ENCODE peak calls at places on chromosome 16, in nine cellular contexts. One of them, this sample, is unnamed.

GRCh38 chr16:1042776-1043349 is 29.7 kb upstream of the SSTR5 start:
- DNase-seq in astrocyte of the cerebellum: no peak
- DNase-seq in cardiac fibroblast: no peak
- DNase-seq in glutamatergic neuron: no peak
- DNase-seq in upper lobe of left lung: no peak
- DNase-seq in GM13977: no peak
- DNase-seq in transverse colon: no peak
- DNase-seq in pancreas: no peak
- DNase-seq in psoas muscle: no peak
- DNase-seq in this sample: no peak

GRCh38 chr16:88558457-88559442 is 11.5 kb upstream of the ZC3H18 start:
- DNase-seq in glutamatergic neuron: peak
- DNase-seq in psoas muscle: peak
- DNase-seq in pancreas: peak
- DNase-seq in GM13977: peak
- DNase-seq in cardiac fibroblast: peak
- DNase-seq in transverse colon: peak
- DNase-seq in upper lobe of left lung: peak
- DNase-seq in astrocyte of the cerebellum: peak
- DNase-seq in this sample: no peak

GRCh38 chr16:47134550-47134949 is 9.2 kb downstream of the NETO2 start:
- DNase-seq in pancreas: no peak
- DNase-seq in upper lobe of left lung: no peak
- DNase-seq in astrocyte of the cerebellum: no peak
- DNase-seq in GM13977: no peak
- DNase-seq in cardiac fibroblast: no peak
- DNase-seq in transverse colon: no peak
- DNase-seq in psoas muscle: no peak
- DNase-seq in glutamatergic neuron: no peak
- DNase-seq in this sample: no peak

GRCh38 chr16:11667824-11668589 is at the start of gene SNN:
- DNase-seq in upper lobe of left lung: peak
- DNase-seq in psoas muscle: peak
- DNase-seq in GM13977: peak
- DNase-seq in pancreas: peak
- DNase-seq in glutamatergic neuron: peak
- DNase-seq in cardiac fibroblast: peak
- DNase-seq in astrocyte of the cerebellum: peak
- DNase-seq in transverse colon: peak
- DNase-seq in this sample: peak

GRCh38 chr16:11112723-11113348 is 143.2 kb downstream of the SOCS1 start:
- DNase-seq in transverse colon: no peak
- DNase-seq in cardiac fibroblast: no peak
- DNase-seq in astrocyte of the cerebellum: no peak
- DNase-seq in GM13977: no peak
- DNase-seq in upper lobe of left lung: no peak
- DNase-seq in psoas muscle: no peak
- DNase-seq in glutamatergic neuron: no peak
- DNase-seq in pancreas: no peak
- DNase-seq in this sample: no peak

GRCh38 chr16:84724619-84725307 is 25.0 kb downstream of the USP10 start:
- DNase-seq in GM13977: peak
- DNase-seq in pancreas: no peak
- DNase-seq in psoas muscle: no peak
- DNase-seq in transverse colon: no peak
- DNase-seq in astrocyte of the cerebellum: no peak
- DNase-seq in cardiac fibroblast: no peak
- DNase-seq in upper lobe of left lung: no peak
- DNase-seq in glutamatergic neuron: no peak
- DNase-seq in this sample: no peak

GRCh38 chr16:12535535-12536411 is 267.9 kb downstream of the CPPED1 start:
- DNase-seq in transverse colon: no peak
- DNase-seq in astrocyte of the cerebellum: no peak
- DNase-seq in glutamatergic neuron: no peak
- DNase-seq in pancreas: no peak
- DNase-seq in upper lobe of left lung: no peak
- DNase-seq in psoas muscle: no peak
- DNase-seq in cardiac fibroblast: no peak
- DNase-seq in GM13977: peak
- DNase-seq in this sample: no peak

GRCh38 chr16:25135239-25135878 is 23.8 kb downstream of the LCMT1 start:
- DNase-seq in pancreas: no peak
- DNase-seq in upper lobe of left lung: no peak
- DNase-seq in cardiac fibroblast: peak
- DNase-seq in GM13977: no peak
- DNase-seq in psoas muscle: no peak
- DNase-seq in astrocyte of the cerebellum: no peak
- DNase-seq in transverse colon: peak
- DNase-seq in glutamatergic neuron: no peak
- DNase-seq in this sample: no peak

GRCh38 chr16:85961988-85962915 is 63.3 kb downstream of the IRF8 start:
- DNase-seq in GM13977: no peak
- DNase-seq in upper lobe of left lung: no peak
- DNase-seq in glutamatergic neuron: no peak
- DNase-seq in pancreas: no peak
- DNase-seq in psoas muscle: no peak
- DNase-seq in cardiac fibroblast: no peak
- DNase-seq in transverse colon: no peak
- DNase-seq in astrocyte of the cerebellum: no peak
- DNase-seq in this sample: no peak
- TF ChIP-seq CTCF in GM13977: no peak
- TF ChIP-seq CTCF in upper lobe of left lung: no peak
- TF ChIP-seq CTCF in glutamatergic neuron: no peak
- TF ChIP-seq CTCF in pancreas: no peak
- TF ChIP-seq CTCF in psoas muscle: no peak
- TF ChIP-seq CTCF in cardiac fibroblast: no peak
- TF ChIP-seq CTCF in transverse colon: no peak
- TF ChIP-seq CTCF in astrocyte of the cerebellum: no peak
- TF ChIP-seq CTCF in this sample: no peak

DNA sequence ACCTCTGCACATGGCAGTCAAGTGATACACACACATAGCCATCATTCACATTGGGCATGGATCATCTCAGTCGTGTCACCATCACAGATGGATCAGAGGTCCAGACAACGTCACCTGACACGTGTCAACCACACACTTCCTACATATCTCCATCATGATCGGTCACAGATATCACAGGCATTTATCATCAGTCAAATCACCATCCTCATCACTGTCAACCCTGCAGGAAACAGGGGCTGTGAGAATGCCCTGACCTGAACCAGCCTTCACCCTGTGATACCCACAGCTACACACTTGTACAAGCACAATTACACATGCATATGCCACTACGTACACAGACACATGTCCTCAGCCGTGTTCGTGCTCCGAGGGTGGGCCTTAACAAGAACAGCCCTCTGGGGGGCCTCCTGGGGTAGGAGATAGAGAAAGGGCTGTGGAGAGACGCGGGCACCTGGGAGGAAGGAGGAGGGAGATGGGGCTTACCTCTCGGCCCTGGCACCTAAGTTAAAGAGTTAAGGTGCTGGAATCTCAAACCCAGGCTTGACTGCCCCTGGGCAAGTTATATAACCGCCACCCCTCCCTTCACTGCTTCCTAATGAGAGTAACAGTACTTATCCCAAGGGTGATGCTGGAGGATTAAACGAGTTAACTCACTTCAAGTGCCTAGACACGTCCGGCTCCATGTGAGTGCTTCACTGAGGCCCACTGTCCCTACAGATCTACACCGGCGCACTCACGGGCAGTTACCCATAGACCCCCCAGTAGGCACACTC is 1.1 kb downstream of the SLC12A4 start:
- DNase-seq in glutamatergic neuron: no peak
- DNase-seq in cardiac fibroblast: peak
- DNase-seq in psoas muscle: no peak
- DNase-seq in pancreas: no peak
- DNase-seq in upper lobe of left lung: no peak
- DNase-seq in astrocyte of the cerebellum: no peak
- DNase-seq in transverse colon: no peak
- DNase-seq in GM13977: no peak
- DNase-seq in this sample: no peak
- TF ChIP-seq CTCF in glutamatergic neuron: no peak
- TF ChIP-seq CTCF in cardiac fibroblast: no peak
- TF ChIP-seq CTCF in psoas muscle: no peak
- TF ChIP-seq CTCF in pancreas: no peak
- TF ChIP-seq CTCF in upper lobe of left lung: no peak
- TF ChIP-seq CTCF in astrocyte of the cerebellum: no peak
- TF ChIP-seq CTCF in transverse colon: no peak
- TF ChIP-seq CTCF in GM13977: peak
- TF ChIP-seq CTCF in this sample: no peak

GRCh38 chr16:67917852-67918236 is 13.8 kb downstream of the CTRL start:
- DNase-seq in transverse colon: no peak
- DNase-seq in upper lobe of left lung: peak
- DNase-seq in psoas muscle: no peak
- DNase-seq in cardiac fibroblast: peak
- DNase-seq in pancreas: no peak
- DNase-seq in glutamatergic neuron: no peak
- DNase-seq in astrocyte of the cerebellum: no peak
- DNase-seq in GM13977: no peak
- DNase-seq in this sample: no peak

GRCh38 chr16:67922221-67922620 is 9.4 kb downstream of the CTRL start:
- DNase-seq in glutamatergic neuron: no peak
- DNase-seq in pancreas: no peak
- DNase-seq in GM13977: no peak
- DNase-seq in transverse colon: no peak
- DNase-seq in upper lobe of left lung: no peak
- DNase-seq in psoas muscle: no peak
- DNase-seq in cardiac fibroblast: no peak
- DNase-seq in astrocyte of the cerebellum: no peak
- DNase-seq in this sample: no peak

GRCh38 chr16:67922740-67923139 is 8.9 kb downstream of the CTRL start:
- DNase-seq in glutamatergic neuron: no peak
- DNase-seq in upper lobe of left lung: no peak
- DNase-seq in transverse colon: no peak
- DNase-seq in GM13977: no peak
- DNase-seq in pancreas: peak
- DNase-seq in cardiac fibroblast: no peak
- DNase-seq in astrocyte of the cerebellum: no peak
- DNase-seq in psoas muscle: no peak
- DNase-seq in this sample: no peak

GRCh38 chr16:67917140-67917851 is 14.4 kb downstream of the CTRL start:
- DNase-seq in astrocyte of the cerebellum: no peak
- DNase-seq in transverse colon: no peak
- DNase-seq in upper lobe of left lung: peak
- DNase-seq in cardiac fibroblast: no peak
- DNase-seq in GM13977: no peak
- DNase-seq in glutamatergic neuron: peak
- DNase-seq in psoas muscle: no peak
- DNase-seq in pancreas: peak
- DNase-seq in this sample: no peak

DNA sequence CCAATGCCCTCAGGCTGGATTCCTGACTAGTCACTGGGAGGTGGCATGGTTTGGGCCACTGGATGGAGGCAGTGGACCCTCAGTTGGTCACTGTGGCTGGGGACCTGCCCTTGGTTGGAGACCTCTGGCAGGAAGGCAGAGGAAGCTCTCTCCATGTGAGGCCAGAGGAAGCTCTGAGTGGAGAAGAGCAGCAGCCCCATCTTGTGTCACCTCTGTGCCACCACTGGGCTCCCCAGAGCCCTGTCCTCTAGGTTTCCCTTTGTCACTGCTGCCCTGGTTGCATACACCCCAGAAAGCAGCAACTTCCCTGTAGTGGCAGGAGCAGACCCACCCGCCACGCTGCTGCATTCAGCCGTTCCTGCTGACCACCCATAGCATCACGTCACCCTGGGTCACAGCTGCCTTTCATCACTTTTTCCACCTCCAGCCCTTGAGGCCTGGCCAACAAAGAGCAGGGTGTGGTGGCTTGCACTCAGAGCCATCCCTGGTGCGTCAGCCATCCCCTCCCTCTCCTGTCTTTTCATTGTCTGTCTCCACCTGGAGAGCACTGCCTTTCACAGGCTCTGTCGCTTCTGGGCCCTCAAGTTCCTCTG is 11.9 kb downstream of the CTRL start:
- DNase-seq in cardiac fibroblast: no peak
- DNase-seq in glutamatergic neuron: no peak
- DNase-seq in GM13977: no peak
- DNase-seq in pancreas: peak
- DNase-seq in astrocyte of the cerebellum: no peak
- DNase-seq in transverse colon: no peak
- DNase-seq in psoas muscle: peak
- DNase-seq in upper lobe of left lung: no peak
- DNase-seq in this sample: no peak
- TF ChIP-seq CTCF in cardiac fibroblast: no peak
- TF ChIP-seq CTCF in glutamatergic neuron: no peak
- TF ChIP-seq CTCF in GM13977: peak
- TF ChIP-seq CTCF in pancreas: no peak
- TF ChIP-seq CTCF in astrocyte of the cerebellum: no peak
- TF ChIP-seq CTCF in transverse colon: no peak
- TF ChIP-seq CTCF in psoas muscle: peak
- TF ChIP-seq CTCF in upper lobe of left lung: no peak
- TF ChIP-seq CTCF in this sample: no peak

GRCh38 chr16:85752511-85753420 is 1.9 kb upstream of the C16orf74 start:
- DNase-seq in GM13977: no peak
- DNase-seq in glutamatergic neuron: peak
- DNase-seq in upper lobe of left lung: no peak
- DNase-seq in pancreas: peak
- DNase-seq in cardiac fibroblast: peak
- DNase-seq in psoas muscle: no peak
- DNase-seq in astrocyte of the cerebellum: no peak
- DNase-seq in transverse colon: peak
- DNase-seq in this sample: no peak
- TF ChIP-seq CTCF in GM13977: no peak
- TF ChIP-seq CTCF in glutamatergic neuron: no peak
- TF ChIP-seq CTCF in upper lobe of left lung: no peak
- TF ChIP-seq CTCF in pancreas: no peak
- TF ChIP-seq CTCF in cardiac fibroblast: peak
- TF ChIP-seq CTCF in psoas muscle: no peak
- TF ChIP-seq CTCF in astrocyte of the cerebellum: peak
- TF ChIP-seq CTCF in transverse colon: peak
- TF ChIP-seq CTCF in this sample: peak